ENCODE peak calls at places on chromosomes 5 and 9, in six cellular contexts. R is pancreas, N is cardiac fibroblast, K is fibroblast of pulmonary artery, G is ACHN, E is RCC 7860. M is an unnamed sample.

GRCh38 chr9:129669141-129669718 is 3.8 kb downstream of the PRRX2 start:
- DNase-seq in R (no peak), N (no peak), K (no peak), G (no peak), E (peak; percentile 25), M (no peak)

GRCh38 chr5:115532517-115532916 is 12.1 kb downstream of the FEM1C start:
- DNase-seq in R (no peak), N (no peak), K (no peak), G (no peak), E (no peak), M (no peak)

GRCh38 chr9:95495988-95496387 is 20.8 kb downstream of the PTCH1 start:
- DNase-seq in R (no peak), N (no peak), K (no peak), G (no peak), E (no peak), M (no peak)

GRCh38 chr5:180568914-180569313 is 22.4 kb downstream of the SCGB3A1 start:
- DNase-seq in R (no peak), N (no peak), K (no peak), G (no peak), E (no peak), M (no peak)

GRCh38 chr5:147507480-147508126 is 2.3 kb downstream of the DPYSL3 start:
- DNase-seq in R (no peak), N (peak; percentile 68), K (peak; percentile 78), G (no peak), E (peak; percentile 49), M (no peak)

GRCh38 chr5:72369301-72370079 is 49.3 kb downstream of the PTCD2 start:
- DNase-seq in R (no peak), N (peak; percentile 26), K (no peak), G (no peak), E (no peak), M (no peak)

GRCh38 chr9:112248722-112249121 is 73.6 kb upstream of the SUSD1 start:
- DNase-seq in R (no peak), N (peak; percentile 16), K (peak; percentile 48), G (no peak), E (no peak), M (no peak)

GRCh38 chr5:38607396-38607795 is 51.0 kb upstream of the LIFR start:
- DNase-seq in R (no peak), N (peak; percentile 95), K (peak; percentile 97), G (no peak), E (peak; percentile 86), M (no peak)

GRCh38 chr9:28177142-28177541 is 603.9 kb upstream of the C9orf72 start:
- DNase-seq in R (no peak), N (no peak), K (no peak), G (no peak), E (no peak), M (no peak)

GRCh38 chr5:180209137-180209581 is at the start of gene RASGEF1C:
- DNase-seq in R (peak; percentile 41), N (peak; percentile 70), K (peak; percentile 62), G (peak; percentile 66), E (no peak), M (peak; percentile 39)

M was measured in WERI-Rb-1.